ENCODE peak calls at places on chromosome 3, in seven cellular contexts. W is hepatocyte, S is SK-N-SH, Q is GM23338, G is HCT116, B is PC-9, D is PC-3. L is an unnamed sample.

GRCh38 chr3:38039899-38040261 is 872 bp downstream of the DLEC1 start:
- DNase-seq in W (peak; percentile 37), S (no peak), Q (peak; percentile 64), G (no peak), B (no peak), D (no peak), L (peak; percentile 14)

GRCh38 chr3:59872121-59872520 is 822.3 kb upstream of the CFAP20DC start:
- DNase-seq in W (no peak), S (no peak), Q (no peak), G (no peak), B (no peak), D (no peak), L (no peak)

GRCh38 chr3:139629033-139629432 is 48.7 kb downstream of the NMNAT3 start:
- DNase-seq in W (no peak), S (no peak), Q (peak; percentile 66), G (peak; percentile 18), B (no peak), D (peak; percentile 45), L (peak; percentile 32)

GRCh38 chr3:161558256-161558655 is 61.6 kb downstream of the OTOL1 start:
- DNase-seq in W (peak; percentile 13), S (no peak), Q (no peak), G (no peak), B (no peak), D (peak; percentile 73), L (no peak)

GRCh38 chr3:67774676-67775075 is 120.3 kb upstream of the SUCLG2 start:
- DNase-seq in W (no peak), S (no peak), Q (no peak), G (no peak), B (no peak), D (no peak), L (peak; percentile 14)

GRCh38 chr3:101091489-101091888 is 98.3 kb upstream of the ABI3BP start:
- DNase-seq in W (no peak), S (no peak), Q (peak; percentile 60), G (peak; percentile 22), B (peak; percentile 52), D (peak; percentile 92), L (no peak)

GRCh38 chr3:50341537-50341936 is 901 bp upstream of the RASSF1 start:
- DNase-seq in W (no peak), S (no peak), Q (no peak), G (no peak), B (no peak), D (no peak), L (no peak)

GRCh38 chr3:15428539-15428938 is 1.1 kb downstream of the EAF1 start:
- DNase-seq in W (peak; percentile 19), S (no peak), Q (no peak), G (no peak), B (peak; percentile 41), D (peak; percentile 61), L (peak; percentile 17)

GRCh38 chr3:126083511-126083912 is 412 bp downstream of the SLC41A3 start:
- DNase-seq in W (peak; percentile 71), S (peak; percentile 88), Q (peak; percentile 65), G (no peak), B (no peak), D (peak; percentile 34), L (peak; percentile 68)

GRCh38 chr3:189171707-189172106 is at the start of gene TPRG1:
- DNase-seq in W (no peak), S (no peak), Q (peak; percentile 1), G (no peak), B (no peak), D (no peak), L (no peak)

GRCh38 chr3:60708191-60708975 is 542.9 kb downstream of the FHIT start:
- DNase-seq in W (peak; percentile 54), S (no peak), Q (no peak), G (no peak), B (no peak), D (peak; percentile 67), L (no peak)

GRCh38 chr3:468172-468571 is 271.6 kb downstream of the CHL1 start:
- DNase-seq in W (peak; percentile 21), S (no peak), Q (peak; percentile 61), G (no peak), B (no peak), D (peak; percentile 25), L (peak; percentile 24)

GRCh38 chr3:101042996-101043686 is 49.9 kb upstream of the ABI3BP start:
- DNase-seq in W (no peak), S (no peak), Q (no peak), G (no peak), B (peak; percentile 87), D (peak; percentile 63), L (no peak)

GRCh38 chr3:99176169-99176964 is 274.9 kb upstream of the DCBLD2 start:
- DNase-seq in W (no peak), S (no peak), Q (no peak), G (no peak), B (no peak), D (no peak), L (no peak)

GRCh38 chr3:157594413-157594812 is 91.2 kb upstream of the VEPH1 start:
- DNase-seq in W (no peak), S (no peak), Q (peak; percentile 45), G (no peak), B (no peak), D (no peak), L (no peak)

GRCh38 chr3:56839784-56840724 is 38.3 kb upstream of the ARHGEF3 start:
- DNase-seq in W (peak; percentile 38), S (no peak), Q (no peak), G (no peak), B (peak; percentile 42), D (peak; percentile 92), L (no peak)

GRCh38 chr3:68007621-68008226 is 353.3 kb upstream of the SUCLG2 start:
- DNase-seq in W (peak; percentile 32), S (peak; percentile 21), Q (peak; percentile 71), G (no peak), B (no peak), D (no peak), L (no peak)

GRCh38 chr3:60884005-60884404 is 367.2 kb downstream of the FHIT start:
- DNase-seq in W (no peak), S (no peak), Q (no peak), G (no peak), B (no peak), D (no peak), L (no peak)

GRCh38 chr3:191324936-191325335 is 4.3 kb upstream of the CCDC50 start:
- DNase-seq in W (no peak), S (no peak), Q (no peak), G (no peak), B (no peak), D (no peak), L (no peak)

GRCh38 chr3:180829409-180830405 is 82.8 kb upstream of the FXR1 start:
- DNase-seq in W (no peak), S (no peak), Q (no peak), G (no peak), B (no peak), D (no peak), L (no peak)

GRCh38 chr3:10198761-10199688 is 34.3 kb downstream of the IRAK2 start:
- DNase-seq in W (peak; percentile 59), S (no peak), Q (no peak), G (no peak), B (peak; percentile 85), D (peak; percentile 88), L (peak; percentile 82)

GRCh38 chr3:13420051-13420816 is at the start of gene NUP210:
- DNase-seq in W (peak; percentile 78), S (peak; percentile 95), Q (peak; percentile 86), G (no peak), B (no peak), D (peak; percentile 63), L (peak; percentile 88)
- H3K4me2 ChIP-seq in W (peak within 1 kb of the TSS; percentile 96), S (peak within 1 kb of the TSS; percentile 28), Q (peak within 1 kb of the TSS; percentile 94), G (peak within 1 kb of the TSS; percentile 93), B (peak within 1 kb of the TSS; percentile 98), D (peak within 1 kb of the TSS; percentile 94), L (peak within 1 kb of the TSS; percentile 98)

GRCh38 chr3:51391566-51392300 is 648 bp downstream of the RBM15B start:
- DNase-seq in W (peak; percentile 60), S (peak; percentile 65), Q (peak; percentile 51), G (no peak), B (peak; percentile 31), D (peak; percentile 13), L (peak; percentile 59)

GRCh38 chr3:51390186-51390585 is 899 bp upstream of the RBM15B start:
- DNase-seq in W (no peak), S (no peak), Q (no peak), G (no peak), B (no peak), D (no peak), L (no peak)

GRCh38 chr3:51389423-51390183 is 1.5 kb upstream of the RBM15B start:
- DNase-seq in W (peak; percentile 78), S (peak; percentile 84), Q (peak; percentile 85), G (no peak), B (peak; percentile 12), D (peak; percentile 34), L (peak; percentile 77)

GRCh38 chr3:51391075-51391565 is at the start of gene RBM15B:
- DNase-seq in W (peak; percentile 99), S (peak; percentile 98), Q (no peak), G (peak; percentile 92), B (peak; percentile 79), D (peak; percentile 97), L (peak; percentile 98)

GRCh38 chr3:51390600-51391074 is 448 bp upstream of the RBM15B start:
- DNase-seq in W (no peak), S (no peak), Q (peak; percentile 96), G (no peak), B (no peak), D (no peak), L (no peak)
- H3K9me2 ChIP-seq in W (no peaks in the 10 kb centered on the region), S (no peaks in the 10 kb centered on the region), Q (no peaks in the 10 kb centered on the region), G (no peaks in the 10 kb centered on the region), B (no peaks in the 10 kb centered on the region), D (no peaks in the 10 kb centered on the region), L (no peaks in the 10 kb centered on the region)

GRCh38 chr3:173007079-173007723 is 133.8 kb downstream of the SPATA16 start:
- DNase-seq in W (no peak), S (no peak), Q (no peak), G (no peak), B (no peak), D (no peak), L (no peak)
- TF ChIP-seq CTCF in W (no peak), S (no peak), Q (no peak), G (no peak), B (no peak), D (no peak), L (no peak)

GRCh38 chr3:153026026-153026425 is 136.0 kb upstream of the RAP2B start:
- DNase-seq in W (peak; percentile 42), S (peak; percentile 9), Q (peak; percentile 71), G (peak; percentile 31), B (no peak), D (peak; percentile 67), L (peak; percentile 52)

GRCh38 chr3:153028336-153028735 is 133.7 kb upstream of the RAP2B start:
- DNase-seq in W (no peak), S (no peak), Q (no peak), G (no peak), B (no peak), D (no peak), L (no peak)

GRCh38 chr3:153032891-153033290 is 129.1 kb upstream of the RAP2B start:
- DNase-seq in W (no peak), S (no peak), Q (no peak), G (no peak), B (no peak), D (no peak), L (no peak)

GRCh38 chr3:153023896-153024295 is 138.1 kb upstream of the RAP2B start:
- DNase-seq in W (no peak), S (no peak), Q (no peak), G (no peak), B (no peak), D (no peak), L (no peak)

DNA sequence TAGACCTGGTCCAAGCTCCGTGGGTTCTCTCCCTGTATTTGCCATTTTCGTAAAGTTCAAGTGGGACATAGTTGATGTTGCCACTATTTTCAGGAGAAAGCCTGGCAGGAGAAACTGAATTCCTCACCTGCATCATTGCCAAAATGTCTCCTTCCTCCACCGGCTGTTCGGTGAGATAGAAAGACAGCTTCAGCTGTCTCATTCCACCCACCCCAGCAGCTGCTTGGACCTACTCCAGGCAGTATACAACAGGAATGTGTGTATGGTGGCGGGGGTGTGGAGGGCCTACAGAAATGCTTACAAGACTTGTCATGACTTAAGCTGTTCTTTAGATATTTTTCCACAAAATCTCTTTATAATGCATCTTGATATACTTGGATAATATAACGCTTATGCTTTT is 132.7 kb upstream of the RAP2B start:
- DNase-seq in W (peak; percentile 18), S (no peak), Q (no peak), G (no peak), B (no peak), D (no peak), L (no peak)
- H3K4me2 ChIP-seq in W (no peak overlapping the region), S (no peak overlapping the region), Q (no peak overlapping the region), G (no peak overlapping the region), B (no peak overlapping the region), D (no peak overlapping the region), L (no peak overlapping the region)

L was measured in OCI-LY7.